ENCODE peak calls at places on chromosomes 1 and 21, in four cellular contexts. One of them, this sample, is unnamed.

GRCh38 chr1:203244776-203245175 is 15.3 kb upstream of the CHIT1 start:
- DNase-seq in K562: no peak
- DNase-seq in HepG2: peak; percentile 71
- DNase-seq in HCT116: no peak
- DNase-seq in this sample: no peak

GRCh38 chr1:156706647-156707008 is 1.2 kb upstream of the CRABP2 start:
- DNase-seq in K562: peak; percentile 33
- DNase-seq in HCT116: no peak
- DNase-seq in HepG2: no peak
- DNase-seq in this sample: no peak

GRCh38 chr1:30730351-30731108 is 7.1 kb upstream of the MATN1 start:
- DNase-seq in HCT116: no peak
- DNase-seq in HepG2: no peak
- DNase-seq in K562: no peak
- DNase-seq in this sample: no peak

GRCh38 chr1:234721476-234722266 is 111.7 kb upstream of the IRF2BP2 start:
- DNase-seq in K562: peak; percentile 43
- DNase-seq in HCT116: no peak
- DNase-seq in HepG2: peak; percentile 97
- DNase-seq in this sample: no peak

GRCh38 chr1:246078126-246078887 is 428.8 kb downstream of the SMYD3 start:
- DNase-seq in HepG2: peak; percentile 34
- DNase-seq in HCT116: no peak
- DNase-seq in K562: peak; percentile 39
- DNase-seq in this sample: no peak

GRCh38 chr1:179353546-179353945 is 12.2 kb upstream of the AXDND1 start:
- DNase-seq in HepG2: no peak
- DNase-seq in HCT116: no peak
- DNase-seq in K562: peak; percentile 16
- DNase-seq in this sample: no peak

GRCh38 chr1:59063501-59063900 is 233.4 kb upstream of the FGGY start:
- DNase-seq in K562: no peak
- DNase-seq in HCT116: no peak
- DNase-seq in HepG2: no peak
- DNase-seq in this sample: no peak

GRCh38 chr1:58778593-58778992 is 5.3 kb downstream of the JUN start:
- DNase-seq in K562: no peak
- DNase-seq in HCT116: no peak
- DNase-seq in HepG2: no peak
- DNase-seq in this sample: no peak

GRCh38 chr1:207181838-207182237 is 77.8 kb downstream of the C4BPA start:
- DNase-seq in HepG2: no peak
- DNase-seq in K562: peak; percentile 28
- DNase-seq in HCT116: no peak
- DNase-seq in this sample: no peak

GRCh38 chr1:35619237-35620121 is 21.8 kb downstream of the PSMB2 start:
- DNase-seq in HepG2: no peak
- DNase-seq in HCT116: no peak
- DNase-seq in K562: peak; percentile 71
- DNase-seq in this sample: no peak

GRCh38 chr1:21368514-21369289 is 71.2 kb upstream of the NBPF3 start:
- DNase-seq in HepG2: peak; percentile 66
- DNase-seq in HCT116: peak; percentile 77
- DNase-seq in K562: peak; percentile 86
- DNase-seq in this sample: peak; percentile 71

GRCh38 chr1:157377216-157377821 is 175.0 kb downstream of the FCRL5 start:
- DNase-seq in HCT116: peak; percentile 28
- DNase-seq in HepG2: peak; percentile 29
- DNase-seq in K562: peak; percentile 66
- DNase-seq in this sample: no peak

GRCh38 chr1:208040714-208041393 is 129.9 kb upstream of the CD34 start:
- DNase-seq in K562: no peak
- DNase-seq in HepG2: no peak
- DNase-seq in HCT116: no peak
- DNase-seq in this sample: no peak

GRCh38 chr1:85656948-85657347 is 51.3 kb downstream of the ZNHIT6 start:
- DNase-seq in HepG2: no peak
- DNase-seq in HCT116: no peak
- DNase-seq in K562: no peak
- DNase-seq in this sample: no peak

GRCh38 chr1:198162091-198162767 is 5.4 kb downstream of the NEK7 start:
- DNase-seq in HCT116: no peak
- DNase-seq in K562: peak; percentile 77
- DNase-seq in HepG2: peak; percentile 86
- DNase-seq in this sample: no peak

GRCh38 chr1:180521474-180522203 is 19.3 kb upstream of the ACBD6 start:
- DNase-seq in HCT116: peak; percentile 77
- DNase-seq in K562: peak; percentile 56
- DNase-seq in HepG2: peak; percentile 86
- DNase-seq in this sample: no peak

GRCh38 chr1:155864393-155864792 is 5.0 kb downstream of the SYT11 start:
- DNase-seq in K562: no peak
- DNase-seq in HCT116: no peak
- DNase-seq in HepG2: no peak
- DNase-seq in this sample: no peak

GRCh38 chr21:27771938-27772505 is 805.1 kb upstream of the ADAMTS5 start:
- DNase-seq in HepG2: no peak
- DNase-seq in K562: no peak
- DNase-seq in HCT116: no peak
- DNase-seq in this sample: no peak

GRCh38 chr1:18140411-18140810 is 32.8 kb downstream of the IGSF21 start:
- DNase-seq in K562: no peak
- DNase-seq in HepG2: no peak
- DNase-seq in HCT116: no peak
- DNase-seq in this sample: no peak

GRCh38 chr1:221822591-221822990 is 80.7 kb upstream of the DUSP10 start:
- DNase-seq in HepG2: no peak
- DNase-seq in K562: no peak
- DNase-seq in HCT116: no peak
- DNase-seq in this sample: no peak

GRCh38 chr1:246875041-246876026 is 56.4 kb downstream of the AHCTF1 start:
- DNase-seq in HepG2: no peak
- DNase-seq in HCT116: no peak
- DNase-seq in K562: peak; percentile 6
- DNase-seq in this sample: no peak

GRCh38 chr1:75901371-75901770 is 30.8 kb downstream of the ASB17 start:
- DNase-seq in K562: no peak
- DNase-seq in HCT116: no peak
- DNase-seq in HepG2: no peak
- DNase-seq in this sample: no peak

GRCh38 chr1:159012495-159012894 is 2.8 kb downstream of the IFI16 start:
- DNase-seq in HepG2: no peak
- DNase-seq in K562: no peak
- DNase-seq in HCT116: no peak
- DNase-seq in this sample: no peak

GRCh38 chr1:98316286-98316685 is 345.2 kb upstream of the SNX7 start:
- DNase-seq in HCT116: no peak
- DNase-seq in K562: no peak
- DNase-seq in HepG2: no peak
- DNase-seq in this sample: no peak

GRCh38 chr1:47533176-47534039 is 95.6 kb downstream of the FOXD2 start:
- DNase-seq in K562: peak; percentile 41
- DNase-seq in HCT116: no peak
- DNase-seq in HepG2: no peak
- DNase-seq in this sample: no peak

GRCh38 chr1:107963009-107963408 is 2.0 kb downstream of the VAV3 start:
- DNase-seq in HepG2: no peak
- DNase-seq in HCT116: no peak
- DNase-seq in K562: no peak
- DNase-seq in this sample: no peak

GRCh38 chr1:107965112-107965991 is at the start of gene VAV3:
- DNase-seq in HCT116: no peak
- DNase-seq in HepG2: peak; percentile 50
- DNase-seq in K562: no peak
- DNase-seq in this sample: no peak

GRCh38 chr1:107964397-107965111 is 426 bp downstream of the VAV3 start:
- DNase-seq in HepG2: no peak
- DNase-seq in K562: no peak
- DNase-seq in HCT116: no peak
- DNase-seq in this sample: no peak

GRCh38 chr1:107966550-107966949 is 1.6 kb upstream of the VAV3 start:
- DNase-seq in K562: no peak
- DNase-seq in HepG2: no peak
- DNase-seq in HCT116: no peak
- DNase-seq in this sample: no peak

GRCh38 chr1:107963601-107964396 is 1.2 kb downstream of the VAV3 start:
- DNase-seq in HCT116: no peak
- DNase-seq in K562: no peak
- DNase-seq in HepG2: no peak
- DNase-seq in this sample: no peak
- TF ChIP-seq REST in HCT116: no peak
- TF ChIP-seq REST in K562: no peak
- TF ChIP-seq REST in HepG2: no peak
- TF ChIP-seq REST in this sample: no peak

DNA sequence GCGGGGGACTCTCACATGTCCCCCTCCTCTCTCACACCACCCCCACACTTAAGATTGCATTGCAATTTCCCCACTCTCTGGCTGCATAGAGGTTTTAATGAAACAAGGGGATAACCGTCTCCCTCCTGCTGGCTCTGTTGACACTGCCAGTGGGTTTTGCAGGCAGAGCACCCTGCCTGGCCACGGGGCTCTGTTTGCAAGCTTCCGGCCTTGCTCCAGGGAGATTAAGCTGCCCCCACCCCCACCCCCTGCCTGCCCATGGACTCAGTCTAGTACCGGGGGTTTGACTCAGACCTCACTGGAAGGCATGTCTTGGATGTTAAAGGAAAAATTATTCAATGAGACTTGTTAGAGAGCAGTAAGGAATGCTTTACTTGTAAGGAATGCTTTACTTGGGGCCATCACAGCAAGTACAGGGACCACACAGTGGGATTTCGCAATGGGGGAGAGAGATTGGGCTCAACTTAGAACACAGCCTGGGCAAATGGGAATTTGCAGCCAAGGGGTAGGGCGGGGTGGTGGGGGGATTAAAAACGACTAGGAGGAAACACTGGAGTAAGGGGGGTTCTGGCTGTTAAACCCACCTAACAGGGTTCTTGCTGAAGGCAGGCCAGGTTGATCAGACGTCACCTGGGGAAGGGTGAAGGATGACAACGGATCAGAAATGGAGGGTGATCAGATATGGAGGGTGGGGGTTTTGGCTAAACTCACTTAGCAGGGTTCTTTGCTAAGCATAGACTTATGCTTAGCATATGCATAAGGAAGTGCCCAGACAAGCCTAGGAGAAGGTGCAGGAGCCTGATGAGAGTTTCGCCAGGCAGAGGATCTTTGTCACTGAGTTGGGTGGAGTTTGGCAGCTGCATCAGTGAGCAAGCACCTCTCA is 101.1 kb downstream of the AJAP1 start:
- DNase-seq in HCT116: no peak
- DNase-seq in K562: no peak
- DNase-seq in HepG2: no peak
- DNase-seq in this sample: no peak
- H3K9me3 ChIP-seq in HCT116: no peaks in the 10 kb centered on the region
- H3K9me3 ChIP-seq in K562: no peaks in the 10 kb centered on the region
- H3K9me3 ChIP-seq in HepG2: peaks cover 9% of the 10 kb centered on the region
- H3K9me3 ChIP-seq in this sample: no peaks in the 10 kb centered on the region

DNA sequence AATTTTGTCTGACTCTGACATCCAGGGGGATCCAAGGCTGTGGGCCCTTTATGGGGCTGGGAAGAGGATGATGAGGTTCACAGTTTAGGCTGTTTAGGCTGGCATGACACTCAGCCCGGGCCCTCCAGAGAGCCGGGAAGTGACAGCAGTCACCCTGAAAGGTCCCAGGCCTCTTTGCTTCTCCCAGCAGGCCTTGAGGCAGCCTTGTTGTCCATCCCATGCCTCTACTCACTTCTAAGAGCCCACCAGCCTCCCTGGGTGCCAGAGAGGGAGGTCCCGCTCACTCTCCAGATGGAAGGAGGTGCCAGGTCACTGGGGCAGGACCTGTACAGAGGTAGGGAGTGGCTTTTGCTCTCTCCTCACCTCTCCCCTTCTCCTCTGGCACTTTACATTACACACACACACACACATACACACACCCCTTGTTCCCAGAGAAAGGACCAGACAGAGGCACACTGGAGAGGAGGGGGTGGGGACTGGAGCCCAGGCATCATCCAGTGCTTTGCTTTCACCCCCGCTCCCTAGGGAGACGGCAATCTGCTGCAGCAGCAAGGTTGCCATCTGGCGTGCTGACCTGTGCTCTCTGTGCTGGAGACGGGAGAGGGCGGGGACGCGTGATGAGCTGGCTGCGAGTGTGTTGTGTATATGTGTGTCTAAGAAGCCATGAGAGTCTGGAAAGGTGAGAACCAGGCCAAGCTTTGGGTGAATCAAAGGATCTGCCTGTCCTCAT is 4.6 kb downstream of the KLHDC8A start:
- DNase-seq in HCT116: no peak
- DNase-seq in HepG2: peak; percentile 12
- DNase-seq in K562: peak; percentile 20
- DNase-seq in this sample: no peak
- TF ChIP-seq TCF7L2 in HCT116: no peak
- TF ChIP-seq TCF7L2 in HepG2: no peak
- TF ChIP-seq TCF7L2 in K562: no peak
- TF ChIP-seq TCF7L2 in this sample: no peak

GRCh38 chr1:66360285-66360724 is 173.6 kb upstream of the SGIP1 start:
- DNase-seq in HCT116: no peak
- DNase-seq in K562: no peak
- DNase-seq in HepG2: no peak
- DNase-seq in this sample: no peak
- TF ChIP-seq REST in HCT116: no peak
- TF ChIP-seq REST in K562: no peak
- TF ChIP-seq REST in HepG2: no peak
- TF ChIP-seq REST in this sample: no peak

GRCh38 chr1:248710305-248710900 is 7.8 kb upstream of the OR14I1 start:
- DNase-seq in HepG2: no peak
- DNase-seq in K562: no peak
- DNase-seq in HCT116: no peak
- DNase-seq in this sample: no peak
- H3K9me3 ChIP-seq in HepG2: peaks cover 28% of the 10 kb centered on the region
- H3K9me3 ChIP-seq in K562: no peaks in the 10 kb centered on the region
- H3K9me3 ChIP-seq in HCT116: no peaks in the 10 kb centered on the region
- H3K9me3 ChIP-seq in this sample: peaks cover 15% of the 10 kb centered on the region

This sample was measured in Panc1.